ENCODE peak calls at places on chromosomes 7 and 10, in four cellular contexts. D, P, R and X are unnamed samples.

GRCh38 chr7:142482899-142483658 is 225.2 kb upstream of the PRSS58 start:
- DNase-seq in D (peak), R (peak), P (peak), X (peak)

GRCh38 chr7:55074008-55074499 is 55.2 kb downstream of the EGFR start:
- DNase-seq in D (peak), P (peak), R (peak), X (peak)

GRCh38 chr7:113307147-113307546 is 188.8 kb upstream of the SMIM30 start:
- DNase-seq in D (no peak), R (no peak), P (no peak), X (no peak)

GRCh38 chr7:152459724-152460251 is 24.0 kb upstream of the KMT2C start:
- DNase-seq in P (peak), R (no peak), D (peak), X (no peak)

GRCh38 chr7:37062019-37062418 is 337.7 kb upstream of the AOAH start:
- DNase-seq in D (no peak), R (no peak), P (no peak), X (peak)

GRCh38 chr10:73576178-73576889 is 14.8 kb downstream of the USP54 start:
- DNase-seq in R (peak), D (no peak), P (no peak), X (peak)

GRCh38 chr10:73601486-73601921 is 10.4 kb upstream of the USP54 start:
- DNase-seq in P (peak), R (peak), D (peak), X (peak)

GRCh38 chr7:94378396-94378795 is 16.3 kb upstream of the COL1A2 start:
- DNase-seq in R (no peak), D (no peak), P (no peak), X (no peak)

GRCh38 chr10:77843264-77843663 is 83.3 kb downstream of the DLG5 start:
- DNase-seq in D (no peak), P (no peak), R (no peak), X (no peak)

GRCh38 chr10:49029666-49030065 is 85.7 kb downstream of the VSTM4 start:
- DNase-seq in P (no peak), R (no peak), D (no peak), X (no peak)

GRCh38 chr10:49025347-49025983 is 85.8 kb upstream of the LRRC18 start:
- DNase-seq in R (no peak), D (no peak), P (no peak), X (no peak)

GRCh38 chr10:49023752-49024151 is 84.1 kb upstream of the LRRC18 start:
- DNase-seq in R (no peak), P (no peak), D (no peak), X (no peak)

GRCh38 chr10:49024484-49024883 is 84.8 kb upstream of the LRRC18 start:
- DNase-seq in R (no peak), D (no peak), P (no peak), X (no peak)

DNA sequence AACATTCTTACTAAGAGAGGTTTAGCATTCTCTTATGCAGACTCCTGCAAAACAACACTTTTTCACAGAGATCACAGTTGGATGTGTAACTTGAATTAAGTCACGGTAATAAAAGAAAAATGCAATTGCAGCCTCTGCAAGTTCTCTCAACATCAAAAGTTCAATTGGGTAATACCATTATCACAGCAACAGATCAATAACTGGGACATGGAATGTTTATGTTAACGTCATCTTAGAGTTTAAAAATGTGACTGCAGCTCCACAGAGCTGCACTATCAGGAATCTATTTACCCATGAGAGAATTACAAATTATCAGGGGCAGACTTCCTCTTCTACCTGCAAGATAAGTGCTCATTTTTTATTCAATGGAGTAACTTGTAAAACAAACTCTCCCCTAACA is 86.7 kb downstream of the VSTM4 start:
- DNase-seq in P (no peak), D (no peak), R (no peak), X (no peak)
- H3K27ac ChIP-seq in P (no peak), D (no peak), R (no peak), X (no peak)

GRCh38 chr7:104033837-104034236 is 44.4 kb upstream of the RELN start:
- DNase-seq in D (no peak), P (no peak), R (no peak), X (no peak)
- H3K27ac ChIP-seq in D (no peak), P (no peak), R (no peak), X (no peak)

GRCh38 chr7:3321745-3322144 is 20.7 kb downstream of the SDK1 start:
- DNase-seq in R (no peak), D (no peak), P (no peak), X (no peak)
- H3K27ac ChIP-seq in R (no peak), D (no peak), P (no peak), X (no peak)

GRCh38 chr7:101951757-101952156 is 134.3 kb downstream of the CUX1 start:
- DNase-seq in D (no peak), R (no peak), P (no peak), X (no peak)
- H3K27ac ChIP-seq in D (peak), R (no peak), P (no peak), X (no peak)

GRCh38 chr7:149716007-149716931 is 57.1 kb downstream of the ZNF467 start:
- DNase-seq in D (no peak), P (no peak), R (no peak), X (no peak)
- H3K27ac ChIP-seq in D (peak), P (no peak), R (no peak), X (no peak)

GRCh38 chr7:112160771-112161150 is 45.4 kb downstream of the DOCK4 start:
- DNase-seq in P (no peak), R (no peak), D (no peak), X (no peak)

GRCh38 chr7:112159346-112159745 is 46.9 kb downstream of the DOCK4 start:
- DNase-seq in D (no peak), R (no peak), P (no peak), X (no peak)

GRCh38 chr7:112162161-112163020 is 43.8 kb downstream of the DOCK4 start:
- DNase-seq in D (no peak), R (peak), P (peak), X (peak)

GRCh38 chr7:112161253-112162160 is 44.7 kb downstream of the DOCK4 start:
- DNase-seq in D (no peak), R (no peak), P (no peak), X (no peak)

DNA sequence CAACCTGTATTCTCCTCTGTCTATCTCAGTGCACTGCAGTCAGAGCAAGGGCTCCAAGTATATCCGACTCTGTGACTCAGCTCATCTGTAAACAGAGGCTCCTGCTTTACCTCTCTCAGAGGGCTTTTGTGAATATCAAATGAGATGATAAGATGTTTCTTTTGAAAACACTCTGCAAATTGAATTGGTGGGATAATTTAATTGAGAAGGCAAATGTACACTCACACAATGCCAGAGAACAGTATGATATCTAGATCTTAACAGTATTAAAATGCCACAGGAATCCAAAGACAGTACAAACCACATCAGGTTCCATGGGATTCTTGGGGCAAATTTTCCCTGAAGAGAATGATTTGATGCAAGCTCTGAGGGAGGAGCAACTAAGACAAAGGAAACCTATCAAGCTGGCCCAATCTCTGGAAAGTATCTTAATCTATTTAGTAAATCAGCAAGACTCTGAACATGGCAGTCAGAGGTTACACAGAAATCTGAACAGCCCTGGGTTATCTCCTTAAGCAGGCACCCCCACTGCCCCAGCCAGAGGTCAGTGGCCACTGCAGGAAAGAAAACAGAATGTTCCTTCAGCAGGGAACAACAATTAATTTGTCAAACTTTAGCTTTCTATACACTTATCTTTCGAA is 45.9 kb downstream of the DOCK4 start:
- DNase-seq in D (no peak), P (no peak), R (peak), X (peak)
- H3K27ac ChIP-seq in D (no peak), P (no peak), R (peak), X (peak)

GRCh38 chr7:116500071-116500853 is 724 bp downstream of the CAV2 start:
- DNase-seq in R (no peak), D (peak), P (peak), X (peak)
- H3K27ac ChIP-seq in R (peak), D (peak), P (peak), X (peak)